ENCODE peak calls at places on chromosomes 6 and 20, in ten cellular contexts. One of them, this sample, is unnamed.

GRCh38 chr20:8800089-8800488 is 268.8 kb upstream of the PLCB4 start:
- DNase-seq in kidney glomerular epithelial cell: no peak
- DNase-seq in activated naive CD4-positive, alpha-beta T cell treated with anti-CD3 and anti-CD28 coated beads for 36 hours: no peak
- DNase-seq in COR-L47: no peak
- DNase-seq in GDM1: no peak
- DNase-seq in NCI-H748 treated with DMSO at 0.1 percent for 48 hours: no peak
- DNase-seq in NCI-H1930: no peak
- DNase-seq in GM03348: no peak
- DNase-seq in naive thymus-derived CD4-positive, alpha-beta T cell: no peak
- DNase-seq in AG09319: no peak
- DNase-seq in this sample: no peak

GRCh38 chr6:1577146-1577680 is 32.5 kb upstream of the FOXC1 start:
- DNase-seq in GM03348: no peak
- DNase-seq in NCI-H748 treated with DMSO at 0.1 percent for 48 hours: no peak
- DNase-seq in NCI-H1930: no peak
- DNase-seq in AG09319: no peak
- DNase-seq in kidney glomerular epithelial cell: no peak
- DNase-seq in activated naive CD4-positive, alpha-beta T cell treated with anti-CD3 and anti-CD28 coated beads for 36 hours: no peak
- DNase-seq in GDM1: no peak
- DNase-seq in naive thymus-derived CD4-positive, alpha-beta T cell: no peak
- DNase-seq in COR-L47: no peak
- DNase-seq in this sample: no peak

GRCh38 chr6:75620387-75621304 is 19.0 kb downstream of the SENP6 start:
- DNase-seq in GDM1: no peak
- DNase-seq in AG09319: no peak
- DNase-seq in NCI-H748 treated with DMSO at 0.1 percent for 48 hours: no peak
- DNase-seq in GM03348: peak
- DNase-seq in COR-L47: no peak
- DNase-seq in naive thymus-derived CD4-positive, alpha-beta T cell: no peak
- DNase-seq in activated naive CD4-positive, alpha-beta T cell treated with anti-CD3 and anti-CD28 coated beads for 36 hours: no peak
- DNase-seq in kidney glomerular epithelial cell: no peak
- DNase-seq in NCI-H1930: no peak
- DNase-seq in this sample: no peak

GRCh38 chr6:43076093-43076927 is at the start of gene PTK7:
- DNase-seq in activated naive CD4-positive, alpha-beta T cell treated with anti-CD3 and anti-CD28 coated beads for 36 hours: peak
- DNase-seq in kidney glomerular epithelial cell: peak
- DNase-seq in COR-L47: peak
- DNase-seq in NCI-H748 treated with DMSO at 0.1 percent for 48 hours: peak
- DNase-seq in AG09319: no peak
- DNase-seq in NCI-H1930: peak
- DNase-seq in naive thymus-derived CD4-positive, alpha-beta T cell: no peak
- DNase-seq in GDM1: peak
- DNase-seq in GM03348: peak
- DNase-seq in this sample: no peak

GRCh38 chr6:41836660-41837052 is 49.2 kb downstream of the TOMM6 start:
- DNase-seq in kidney glomerular epithelial cell: no peak
- DNase-seq in GM03348: no peak
- DNase-seq in NCI-H1930: no peak
- DNase-seq in GDM1: no peak
- DNase-seq in COR-L47: no peak
- DNase-seq in AG09319: no peak
- DNase-seq in NCI-H748 treated with DMSO at 0.1 percent for 48 hours: no peak
- DNase-seq in naive thymus-derived CD4-positive, alpha-beta T cell: no peak
- DNase-seq in activated naive CD4-positive, alpha-beta T cell treated with anti-CD3 and anti-CD28 coated beads for 36 hours: no peak
- DNase-seq in this sample: no peak

GRCh38 chr20:2417142-2417541 is 36.4 kb downstream of the TGM6 start:
- DNase-seq in COR-L47: no peak
- DNase-seq in naive thymus-derived CD4-positive, alpha-beta T cell: no peak
- DNase-seq in AG09319: no peak
- DNase-seq in activated naive CD4-positive, alpha-beta T cell treated with anti-CD3 and anti-CD28 coated beads for 36 hours: no peak
- DNase-seq in GDM1: no peak
- DNase-seq in NCI-H1930: no peak
- DNase-seq in kidney glomerular epithelial cell: no peak
- DNase-seq in NCI-H748 treated with DMSO at 0.1 percent for 48 hours: no peak
- DNase-seq in GM03348: no peak
- DNase-seq in this sample: no peak

GRCh38 chr6:70846207-70846835 is 110.5 kb downstream of the B3GAT2 start:
- DNase-seq in COR-L47: no peak
- DNase-seq in GDM1: no peak
- DNase-seq in activated naive CD4-positive, alpha-beta T cell treated with anti-CD3 and anti-CD28 coated beads for 36 hours: no peak
- DNase-seq in naive thymus-derived CD4-positive, alpha-beta T cell: no peak
- DNase-seq in NCI-H748 treated with DMSO at 0.1 percent for 48 hours: peak
- DNase-seq in GM03348: no peak
- DNase-seq in AG09319: no peak
- DNase-seq in NCI-H1930: peak
- DNase-seq in kidney glomerular epithelial cell: no peak
- DNase-seq in this sample: peak

GRCh38 chr6:2768696-2769095 is 3.5 kb downstream of the WRNIP1 start:
- DNase-seq in COR-L47: no peak
- DNase-seq in GM03348: no peak
- DNase-seq in naive thymus-derived CD4-positive, alpha-beta T cell: no peak
- DNase-seq in GDM1: no peak
- DNase-seq in NCI-H748 treated with DMSO at 0.1 percent for 48 hours: no peak
- DNase-seq in kidney glomerular epithelial cell: no peak
- DNase-seq in AG09319: no peak
- DNase-seq in NCI-H1930: no peak
- DNase-seq in activated naive CD4-positive, alpha-beta T cell treated with anti-CD3 and anti-CD28 coated beads for 36 hours: no peak
- DNase-seq in this sample: no peak

GRCh38 chr6:75279418-75279817 is 5.2 kb downstream of the TMEM30A start:
- DNase-seq in naive thymus-derived CD4-positive, alpha-beta T cell: no peak
- DNase-seq in activated naive CD4-positive, alpha-beta T cell treated with anti-CD3 and anti-CD28 coated beads for 36 hours: no peak
- DNase-seq in COR-L47: no peak
- DNase-seq in NCI-H1930: no peak
- DNase-seq in kidney glomerular epithelial cell: no peak
- DNase-seq in AG09319: no peak
- DNase-seq in GM03348: no peak
- DNase-seq in GDM1: no peak
- DNase-seq in NCI-H748 treated with DMSO at 0.1 percent for 48 hours: no peak
- DNase-seq in this sample: no peak

GRCh38 chr20:9225879-9226278 is 157.0 kb downstream of the PLCB4 start:
- DNase-seq in NCI-H1930: no peak
- DNase-seq in GM03348: no peak
- DNase-seq in COR-L47: no peak
- DNase-seq in AG09319: no peak
- DNase-seq in kidney glomerular epithelial cell: no peak
- DNase-seq in GDM1: no peak
- DNase-seq in NCI-H748 treated with DMSO at 0.1 percent for 48 hours: no peak
- DNase-seq in activated naive CD4-positive, alpha-beta T cell treated with anti-CD3 and anti-CD28 coated beads for 36 hours: no peak
- DNase-seq in naive thymus-derived CD4-positive, alpha-beta T cell: no peak
- DNase-seq in this sample: no peak

GRCh38 chr6:156658596-156659316 is 118.4 kb upstream of the ARID1B start:
- DNase-seq in activated naive CD4-positive, alpha-beta T cell treated with anti-CD3 and anti-CD28 coated beads for 36 hours: no peak
- DNase-seq in AG09319: no peak
- DNase-seq in COR-L47: no peak
- DNase-seq in NCI-H748 treated with DMSO at 0.1 percent for 48 hours: no peak
- DNase-seq in GDM1: no peak
- DNase-seq in NCI-H1930: no peak
- DNase-seq in GM03348: peak
- DNase-seq in kidney glomerular epithelial cell: no peak
- DNase-seq in naive thymus-derived CD4-positive, alpha-beta T cell: no peak
- DNase-seq in this sample: no peak

GRCh38 chr6:38068854-38069253 is 249.3 kb downstream of the ZFAND3 start:
- DNase-seq in AG09319: no peak
- DNase-seq in naive thymus-derived CD4-positive, alpha-beta T cell: no peak
- DNase-seq in activated naive CD4-positive, alpha-beta T cell treated with anti-CD3 and anti-CD28 coated beads for 36 hours: no peak
- DNase-seq in NCI-H748 treated with DMSO at 0.1 percent for 48 hours: no peak
- DNase-seq in NCI-H1930: no peak
- DNase-seq in GDM1: no peak
- DNase-seq in COR-L47: no peak
- DNase-seq in GM03348: peak
- DNase-seq in kidney glomerular epithelial cell: no peak
- DNase-seq in this sample: no peak

GRCh38 chr6:167750956-167751358 is 75.8 kb upstream of the AFDN start:
- DNase-seq in NCI-H1930: no peak
- DNase-seq in NCI-H748 treated with DMSO at 0.1 percent for 48 hours: no peak
- DNase-seq in AG09319: no peak
- DNase-seq in activated naive CD4-positive, alpha-beta T cell treated with anti-CD3 and anti-CD28 coated beads for 36 hours: no peak
- DNase-seq in kidney glomerular epithelial cell: no peak
- DNase-seq in COR-L47: no peak
- DNase-seq in GDM1: no peak
- DNase-seq in GM03348: no peak
- DNase-seq in naive thymus-derived CD4-positive, alpha-beta T cell: no peak
- DNase-seq in this sample: no peak

GRCh38 chr6:149300563-149300962 is 16.9 kb upstream of the TAB2 start:
- DNase-seq in COR-L47: no peak
- DNase-seq in activated naive CD4-positive, alpha-beta T cell treated with anti-CD3 and anti-CD28 coated beads for 36 hours: no peak
- DNase-seq in GDM1: no peak
- DNase-seq in kidney glomerular epithelial cell: no peak
- DNase-seq in AG09319: no peak
- DNase-seq in NCI-H748 treated with DMSO at 0.1 percent for 48 hours: no peak
- DNase-seq in naive thymus-derived CD4-positive, alpha-beta T cell: no peak
- DNase-seq in NCI-H1930: no peak
- DNase-seq in GM03348: no peak
- DNase-seq in this sample: no peak

GRCh38 chr20:7926767-7927166 is 13.5 kb downstream of the HAO1 start:
- DNase-seq in NCI-H748 treated with DMSO at 0.1 percent for 48 hours: peak
- DNase-seq in NCI-H1930: no peak
- DNase-seq in COR-L47: no peak
- DNase-seq in kidney glomerular epithelial cell: peak
- DNase-seq in GDM1: no peak
- DNase-seq in activated naive CD4-positive, alpha-beta T cell treated with anti-CD3 and anti-CD28 coated beads for 36 hours: no peak
- DNase-seq in GM03348: peak
- DNase-seq in AG09319: peak
- DNase-seq in naive thymus-derived CD4-positive, alpha-beta T cell: no peak
- DNase-seq in this sample: no peak

GRCh38 chr6:136254851-136255466 is 4.8 kb upstream of the MTFR2 start:
- DNase-seq in GM03348: no peak
- DNase-seq in naive thymus-derived CD4-positive, alpha-beta T cell: no peak
- DNase-seq in AG09319: no peak
- DNase-seq in activated naive CD4-positive, alpha-beta T cell treated with anti-CD3 and anti-CD28 coated beads for 36 hours: no peak
- DNase-seq in NCI-H1930: no peak
- DNase-seq in NCI-H748 treated with DMSO at 0.1 percent for 48 hours: no peak
- DNase-seq in COR-L47: no peak
- DNase-seq in GDM1: no peak
- DNase-seq in kidney glomerular epithelial cell: no peak
- DNase-seq in this sample: no peak

GRCh38 chr20:18133962-18134361 is 3.7 kb upstream of the KAT14 start:
- DNase-seq in NCI-H748 treated with DMSO at 0.1 percent for 48 hours: no peak
- DNase-seq in activated naive CD4-positive, alpha-beta T cell treated with anti-CD3 and anti-CD28 coated beads for 36 hours: no peak
- DNase-seq in GM03348: no peak
- DNase-seq in AG09319: no peak
- DNase-seq in NCI-H1930: no peak
- DNase-seq in kidney glomerular epithelial cell: no peak
- DNase-seq in COR-L47: peak
- DNase-seq in naive thymus-derived CD4-positive, alpha-beta T cell: no peak
- DNase-seq in GDM1: no peak
- DNase-seq in this sample: no peak

GRCh38 chr6:13600036-13600435 is 15.1 kb upstream of the NOL7 start:
- DNase-seq in NCI-H748 treated with DMSO at 0.1 percent for 48 hours: no peak
- DNase-seq in NCI-H1930: no peak
- DNase-seq in COR-L47: no peak
- DNase-seq in activated naive CD4-positive, alpha-beta T cell treated with anti-CD3 and anti-CD28 coated beads for 36 hours: no peak
- DNase-seq in AG09319: no peak
- DNase-seq in naive thymus-derived CD4-positive, alpha-beta T cell: no peak
- DNase-seq in kidney glomerular epithelial cell: no peak
- DNase-seq in GM03348: no peak
- DNase-seq in GDM1: no peak
- DNase-seq in this sample: no peak

GRCh38 chr6:38182426-38182825 is 362.9 kb downstream of the ZFAND3 start:
- DNase-seq in COR-L47: no peak
- DNase-seq in naive thymus-derived CD4-positive, alpha-beta T cell: no peak
- DNase-seq in GDM1: no peak
- DNase-seq in kidney glomerular epithelial cell: no peak
- DNase-seq in NCI-H748 treated with DMSO at 0.1 percent for 48 hours: no peak
- DNase-seq in GM03348: no peak
- DNase-seq in activated naive CD4-positive, alpha-beta T cell treated with anti-CD3 and anti-CD28 coated beads for 36 hours: no peak
- DNase-seq in AG09319: no peak
- DNase-seq in NCI-H1930: no peak
- DNase-seq in this sample: no peak

GRCh38 chr20:7305971-7306370 is 538.5 kb downstream of the BMP2 start:
- DNase-seq in NCI-H1930: no peak
- DNase-seq in kidney glomerular epithelial cell: no peak
- DNase-seq in naive thymus-derived CD4-positive, alpha-beta T cell: no peak
- DNase-seq in GM03348: no peak
- DNase-seq in AG09319: no peak
- DNase-seq in COR-L47: no peak
- DNase-seq in GDM1: no peak
- DNase-seq in activated naive CD4-positive, alpha-beta T cell treated with anti-CD3 and anti-CD28 coated beads for 36 hours: no peak
- DNase-seq in NCI-H748 treated with DMSO at 0.1 percent for 48 hours: no peak
- DNase-seq in this sample: no peak

GRCh38 chr20:53606364-53606985 is 12.8 kb upstream of the ZNF217 start:
- DNase-seq in COR-L47: no peak
- DNase-seq in NCI-H1930: no peak
- DNase-seq in kidney glomerular epithelial cell: no peak
- DNase-seq in GDM1: no peak
- DNase-seq in NCI-H748 treated with DMSO at 0.1 percent for 48 hours: no peak
- DNase-seq in GM03348: peak
- DNase-seq in AG09319: no peak
- DNase-seq in naive thymus-derived CD4-positive, alpha-beta T cell: no peak
- DNase-seq in activated naive CD4-positive, alpha-beta T cell treated with anti-CD3 and anti-CD28 coated beads for 36 hours: no peak
- DNase-seq in this sample: no peak

GRCh38 chr6:132569170-132569569 is 952 bp upstream of the TAAR6 start:
- DNase-seq in activated naive CD4-positive, alpha-beta T cell treated with anti-CD3 and anti-CD28 coated beads for 36 hours: no peak
- DNase-seq in naive thymus-derived CD4-positive, alpha-beta T cell: no peak
- DNase-seq in kidney glomerular epithelial cell: no peak
- DNase-seq in COR-L47: no peak
- DNase-seq in NCI-H1930: no peak
- DNase-seq in NCI-H748 treated with DMSO at 0.1 percent for 48 hours: no peak
- DNase-seq in GM03348: no peak
- DNase-seq in AG09319: no peak
- DNase-seq in GDM1: no peak
- DNase-seq in this sample: no peak

GRCh38 chr6:145087034-145087433 is 648.3 kb downstream of the EPM2A start:
- DNase-seq in NCI-H1930: no peak
- DNase-seq in kidney glomerular epithelial cell: no peak
- DNase-seq in NCI-H748 treated with DMSO at 0.1 percent for 48 hours: no peak
- DNase-seq in activated naive CD4-positive, alpha-beta T cell treated with anti-CD3 and anti-CD28 coated beads for 36 hours: no peak
- DNase-seq in AG09319: no peak
- DNase-seq in COR-L47: no peak
- DNase-seq in GDM1: no peak
- DNase-seq in GM03348: peak
- DNase-seq in naive thymus-derived CD4-positive, alpha-beta T cell: no peak
- DNase-seq in this sample: no peak

GRCh38 chr20:15854871-15855270 is 718.4 kb downstream of the KIF16B start:
- DNase-seq in GM03348: no peak
- DNase-seq in kidney glomerular epithelial cell: no peak
- DNase-seq in COR-L47: no peak
- DNase-seq in AG09319: no peak
- DNase-seq in NCI-H1930: no peak
- DNase-seq in naive thymus-derived CD4-positive, alpha-beta T cell: no peak
- DNase-seq in activated naive CD4-positive, alpha-beta T cell treated with anti-CD3 and anti-CD28 coated beads for 36 hours: no peak
- DNase-seq in GDM1: no peak
- DNase-seq in NCI-H748 treated with DMSO at 0.1 percent for 48 hours: no peak
- DNase-seq in this sample: no peak

GRCh38 chr20:63707558-63708300 is at the start of the genes ARFRP1 and ZGPAT:
- DNase-seq in naive thymus-derived CD4-positive, alpha-beta T cell: peak
- DNase-seq in GM03348: peak
- DNase-seq in NCI-H748 treated with DMSO at 0.1 percent for 48 hours: peak
- DNase-seq in NCI-H1930: peak
- DNase-seq in COR-L47: peak
- DNase-seq in kidney glomerular epithelial cell: peak
- DNase-seq in activated naive CD4-positive, alpha-beta T cell treated with anti-CD3 and anti-CD28 coated beads for 36 hours: peak
- DNase-seq in AG09319: peak
- DNase-seq in GDM1: peak
- DNase-seq in this sample: no peak

GRCh38 chr6:190596-191395 is 101.5 kb upstream of the DUSP22 start:
- DNase-seq in NCI-H1930: no peak
- DNase-seq in kidney glomerular epithelial cell: no peak
- DNase-seq in COR-L47: no peak
- DNase-seq in naive thymus-derived CD4-positive, alpha-beta T cell: no peak
- DNase-seq in activated naive CD4-positive, alpha-beta T cell treated with anti-CD3 and anti-CD28 coated beads for 36 hours: peak
- DNase-seq in AG09319: no peak
- DNase-seq in GDM1: peak
- DNase-seq in NCI-H748 treated with DMSO at 0.1 percent for 48 hours: no peak
- DNase-seq in GM03348: no peak
- DNase-seq in this sample: no peak

GRCh38 chr6:142926494-142927273 is 18.3 kb downstream of the HIVEP2 start:
- DNase-seq in NCI-H1930: no peak
- DNase-seq in GDM1: no peak
- DNase-seq in AG09319: no peak
- DNase-seq in naive thymus-derived CD4-positive, alpha-beta T cell: peak
- DNase-seq in COR-L47: no peak
- DNase-seq in activated naive CD4-positive, alpha-beta T cell treated with anti-CD3 and anti-CD28 coated beads for 36 hours: peak
- DNase-seq in NCI-H748 treated with DMSO at 0.1 percent for 48 hours: no peak
- DNase-seq in GM03348: peak
- DNase-seq in kidney glomerular epithelial cell: peak
- DNase-seq in this sample: no peak

GRCh38 chr6:99350573-99350972 is 1.1 kb upstream of the FAXC start:
- DNase-seq in AG09319: no peak
- DNase-seq in naive thymus-derived CD4-positive, alpha-beta T cell: no peak
- DNase-seq in COR-L47: peak
- DNase-seq in activated naive CD4-positive, alpha-beta T cell treated with anti-CD3 and anti-CD28 coated beads for 36 hours: no peak
- DNase-seq in GDM1: no peak
- DNase-seq in GM03348: no peak
- DNase-seq in NCI-H1930: no peak
- DNase-seq in NCI-H748 treated with DMSO at 0.1 percent for 48 hours: no peak
- DNase-seq in kidney glomerular epithelial cell: no peak
- DNase-seq in this sample: no peak